ENCODE peak calls at places on chromosomes 3 and 15, in nine cellular contexts. One of them, this sample, is unnamed.

GRCh38 chr3:33848624-33849347 is 50.4 kb downstream of the PDCD6IP start:
- DNase-seq in HCT116: no peak
- DNase-seq in neural progenitor cell: peak; percentile 16
- DNase-seq in PC-3: no peak
- DNase-seq in GM23248: no peak
- DNase-seq in SK-N-SH: no peak
- DNase-seq in hepatocyte: no peak
- DNase-seq in OCI-LY7: no peak
- DNase-seq in MM.1S: no peak
- DNase-seq in this sample: peak; percentile 37

GRCh38 chr15:82852906-82853635 is 43.6 kb downstream of the WHAMM start:
- DNase-seq in neural progenitor cell: no peak
- DNase-seq in OCI-LY7: no peak
- DNase-seq in MM.1S: no peak
- DNase-seq in hepatocyte: no peak
- DNase-seq in PC-3: no peak
- DNase-seq in GM23248: no peak
- DNase-seq in HCT116: no peak
- DNase-seq in SK-N-SH: no peak
- DNase-seq in this sample: no peak

GRCh38 chr3:126179825-126180476 is 435 bp downstream of the ALDH1L1 start:
- DNase-seq in hepatocyte: peak; percentile 50
- DNase-seq in PC-3: no peak
- DNase-seq in neural progenitor cell: peak; percentile 74
- DNase-seq in MM.1S: no peak
- DNase-seq in SK-N-SH: peak; percentile 85
- DNase-seq in GM23248: no peak
- DNase-seq in HCT116: no peak
- DNase-seq in OCI-LY7: no peak
- DNase-seq in this sample: peak; percentile 83

GRCh38 chr15:83012038-83012490 is 625 bp upstream of the C15orf40 start:
- DNase-seq in SK-N-SH: no peak
- DNase-seq in OCI-LY7: no peak
- DNase-seq in HCT116: no peak
- DNase-seq in GM23248: peak; percentile 62
- DNase-seq in hepatocyte: no peak
- DNase-seq in PC-3: no peak
- DNase-seq in MM.1S: no peak
- DNase-seq in neural progenitor cell: no peak
- DNase-seq in this sample: peak; percentile 19

GRCh38 chr3:187773963-187774789 is 28.9 kb upstream of the BCL6 start:
- DNase-seq in GM23248: no peak
- DNase-seq in OCI-LY7: peak; percentile 34
- DNase-seq in SK-N-SH: no peak
- DNase-seq in hepatocyte: no peak
- DNase-seq in neural progenitor cell: no peak
- DNase-seq in HCT116: no peak
- DNase-seq in MM.1S: no peak
- DNase-seq in PC-3: no peak
- DNase-seq in this sample: no peak

GRCh38 chr3:132321321-132321720 is 4.1 kb downstream of the ACP3 start:
- DNase-seq in neural progenitor cell: no peak
- DNase-seq in SK-N-SH: no peak
- DNase-seq in OCI-LY7: no peak
- DNase-seq in hepatocyte: no peak
- DNase-seq in MM.1S: no peak
- DNase-seq in GM23248: no peak
- DNase-seq in HCT116: no peak
- DNase-seq in PC-3: no peak
- DNase-seq in this sample: no peak

GRCh38 chr15:91521996-91522395 is 331.5 kb upstream of the SLCO3A1 start:
- DNase-seq in hepatocyte: no peak
- DNase-seq in OCI-LY7: no peak
- DNase-seq in GM23248: peak; percentile 85
- DNase-seq in HCT116: no peak
- DNase-seq in neural progenitor cell: no peak
- DNase-seq in PC-3: peak; percentile 51
- DNase-seq in SK-N-SH: no peak
- DNase-seq in MM.1S: no peak
- DNase-seq in this sample: no peak

GRCh38 chr3:193884011-193884410 is 251.9 kb upstream of the HES1 start:
- DNase-seq in GM23248: no peak
- DNase-seq in hepatocyte: no peak
- DNase-seq in neural progenitor cell: no peak
- DNase-seq in HCT116: no peak
- DNase-seq in OCI-LY7: no peak
- DNase-seq in MM.1S: peak; percentile 13
- DNase-seq in SK-N-SH: no peak
- DNase-seq in PC-3: no peak
- DNase-seq in this sample: no peak

GRCh38 chr3:124920718-124921117 is 13.8 kb downstream of the MUC13 start:
- DNase-seq in MM.1S: no peak
- DNase-seq in OCI-LY7: no peak
- DNase-seq in neural progenitor cell: no peak
- DNase-seq in GM23248: no peak
- DNase-seq in hepatocyte: no peak
- DNase-seq in HCT116: no peak
- DNase-seq in PC-3: no peak
- DNase-seq in SK-N-SH: no peak
- DNase-seq in this sample: no peak

GRCh38 chr3:124916837-124917409 is 17.6 kb downstream of the MUC13 start:
- DNase-seq in neural progenitor cell: no peak
- DNase-seq in SK-N-SH: peak; percentile 51
- DNase-seq in HCT116: no peak
- DNase-seq in PC-3: no peak
- DNase-seq in hepatocyte: no peak
- DNase-seq in MM.1S: no peak
- DNase-seq in OCI-LY7: no peak
- DNase-seq in GM23248: no peak
- DNase-seq in this sample: no peak

GRCh38 chr3:124915254-124915653 is 19.3 kb downstream of the MUC13 start:
- DNase-seq in SK-N-SH: peak; percentile 42
- DNase-seq in MM.1S: no peak
- DNase-seq in PC-3: no peak
- DNase-seq in hepatocyte: no peak
- DNase-seq in neural progenitor cell: no peak
- DNase-seq in OCI-LY7: no peak
- DNase-seq in HCT116: no peak
- DNase-seq in GM23248: no peak
- DNase-seq in this sample: no peak

GRCh38 chr3:124919756-124920155 is 14.8 kb downstream of the MUC13 start:
- DNase-seq in neural progenitor cell: no peak
- DNase-seq in GM23248: peak; percentile 21
- DNase-seq in hepatocyte: no peak
- DNase-seq in MM.1S: no peak
- DNase-seq in PC-3: no peak
- DNase-seq in OCI-LY7: no peak
- DNase-seq in HCT116: no peak
- DNase-seq in SK-N-SH: no peak
- DNase-seq in this sample: no peak

DNA sequence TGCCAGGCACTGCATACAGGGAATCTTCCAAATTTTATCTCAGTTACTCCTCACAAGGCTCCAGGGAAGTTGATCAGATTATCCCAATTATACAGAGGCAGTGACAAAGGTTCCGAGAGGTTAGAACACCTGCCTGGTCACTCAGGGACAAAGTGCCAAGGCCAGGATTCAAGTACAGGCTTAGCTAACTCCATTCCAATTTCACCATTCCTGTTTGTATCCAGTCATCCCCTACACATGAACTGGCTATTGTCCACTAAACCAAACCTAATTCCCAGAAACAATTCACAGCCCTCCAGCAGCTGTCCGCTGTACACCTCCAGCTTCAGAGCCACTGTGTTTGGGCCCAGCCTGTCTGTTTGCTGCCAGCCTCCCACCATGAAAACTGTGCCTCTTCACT is 16.0 kb downstream of the MUC13 start:
- DNase-seq in SK-N-SH: no peak
- DNase-seq in hepatocyte: no peak
- DNase-seq in OCI-LY7: no peak
- DNase-seq in neural progenitor cell: no peak
- DNase-seq in PC-3: no peak
- DNase-seq in GM23248: no peak
- DNase-seq in MM.1S: no peak
- DNase-seq in HCT116: no peak
- DNase-seq in this sample: no peak
- TF ChIP-seq EZH2phosphoT487 in SK-N-SH: no peak
- TF ChIP-seq EZH2phosphoT487 in hepatocyte: no peak
- TF ChIP-seq EZH2phosphoT487 in OCI-LY7: no peak
- TF ChIP-seq EZH2phosphoT487 in neural progenitor cell: no peak
- TF ChIP-seq EZH2phosphoT487 in PC-3: no peak
- TF ChIP-seq EZH2phosphoT487 in GM23248: no peak
- TF ChIP-seq EZH2phosphoT487 in MM.1S: no peak
- TF ChIP-seq EZH2phosphoT487 in HCT116: no peak
- TF ChIP-seq EZH2phosphoT487 in this sample: no peak

GRCh38 chr15:70259640-70260066 is 161.9 kb upstream of the TLE3 start:
- DNase-seq in PC-3: no peak
- DNase-seq in neural progenitor cell: peak; percentile 57
- DNase-seq in SK-N-SH: peak; percentile 61
- DNase-seq in MM.1S: no peak
- DNase-seq in OCI-LY7: peak; percentile 51
- DNase-seq in hepatocyte: no peak
- DNase-seq in GM23248: no peak
- DNase-seq in HCT116: no peak
- DNase-seq in this sample: peak; percentile 48
- TF ChIP-seq EZH2phosphoT487 in PC-3: no peak
- TF ChIP-seq EZH2phosphoT487 in neural progenitor cell: no peak
- TF ChIP-seq EZH2phosphoT487 in SK-N-SH: no peak
- TF ChIP-seq EZH2phosphoT487 in MM.1S: no peak
- TF ChIP-seq EZH2phosphoT487 in OCI-LY7: no peak
- TF ChIP-seq EZH2phosphoT487 in hepatocyte: no peak
- TF ChIP-seq EZH2phosphoT487 in GM23248: no peak
- TF ChIP-seq EZH2phosphoT487 in HCT116: no peak
- TF ChIP-seq EZH2phosphoT487 in this sample: no peak

GRCh38 chr3:24596626-24597025 is 102.0 kb upstream of the THRB start:
- DNase-seq in MM.1S: no peak
- DNase-seq in GM23248: peak; percentile 40
- DNase-seq in hepatocyte: no peak
- DNase-seq in PC-3: no peak
- DNase-seq in HCT116: no peak
- DNase-seq in SK-N-SH: no peak
- DNase-seq in OCI-LY7: no peak
- DNase-seq in neural progenitor cell: no peak
- DNase-seq in this sample: no peak

GRCh38 chr3:24588568-24588967 is 93.9 kb upstream of the THRB start:
- DNase-seq in hepatocyte: no peak
- DNase-seq in PC-3: no peak
- DNase-seq in MM.1S: no peak
- DNase-seq in SK-N-SH: no peak
- DNase-seq in neural progenitor cell: no peak
- DNase-seq in OCI-LY7: no peak
- DNase-seq in GM23248: no peak
- DNase-seq in HCT116: no peak
- DNase-seq in this sample: no peak

GRCh38 chr3:24595801-24596200 is 101.2 kb upstream of the THRB start:
- DNase-seq in neural progenitor cell: no peak
- DNase-seq in MM.1S: no peak
- DNase-seq in OCI-LY7: no peak
- DNase-seq in HCT116: no peak
- DNase-seq in PC-3: peak; percentile 88
- DNase-seq in GM23248: peak; percentile 86
- DNase-seq in hepatocyte: peak; percentile 56
- DNase-seq in SK-N-SH: no peak
- DNase-seq in this sample: no peak

GRCh38 chr3:24590344-24590880 is 95.8 kb upstream of the THRB start:
- DNase-seq in GM23248: peak; percentile 30
- DNase-seq in neural progenitor cell: no peak
- DNase-seq in hepatocyte: peak; percentile 24
- DNase-seq in PC-3: peak; percentile 41
- DNase-seq in OCI-LY7: no peak
- DNase-seq in MM.1S: no peak
- DNase-seq in HCT116: no peak
- DNase-seq in SK-N-SH: no peak
- DNase-seq in this sample: no peak

DNA sequence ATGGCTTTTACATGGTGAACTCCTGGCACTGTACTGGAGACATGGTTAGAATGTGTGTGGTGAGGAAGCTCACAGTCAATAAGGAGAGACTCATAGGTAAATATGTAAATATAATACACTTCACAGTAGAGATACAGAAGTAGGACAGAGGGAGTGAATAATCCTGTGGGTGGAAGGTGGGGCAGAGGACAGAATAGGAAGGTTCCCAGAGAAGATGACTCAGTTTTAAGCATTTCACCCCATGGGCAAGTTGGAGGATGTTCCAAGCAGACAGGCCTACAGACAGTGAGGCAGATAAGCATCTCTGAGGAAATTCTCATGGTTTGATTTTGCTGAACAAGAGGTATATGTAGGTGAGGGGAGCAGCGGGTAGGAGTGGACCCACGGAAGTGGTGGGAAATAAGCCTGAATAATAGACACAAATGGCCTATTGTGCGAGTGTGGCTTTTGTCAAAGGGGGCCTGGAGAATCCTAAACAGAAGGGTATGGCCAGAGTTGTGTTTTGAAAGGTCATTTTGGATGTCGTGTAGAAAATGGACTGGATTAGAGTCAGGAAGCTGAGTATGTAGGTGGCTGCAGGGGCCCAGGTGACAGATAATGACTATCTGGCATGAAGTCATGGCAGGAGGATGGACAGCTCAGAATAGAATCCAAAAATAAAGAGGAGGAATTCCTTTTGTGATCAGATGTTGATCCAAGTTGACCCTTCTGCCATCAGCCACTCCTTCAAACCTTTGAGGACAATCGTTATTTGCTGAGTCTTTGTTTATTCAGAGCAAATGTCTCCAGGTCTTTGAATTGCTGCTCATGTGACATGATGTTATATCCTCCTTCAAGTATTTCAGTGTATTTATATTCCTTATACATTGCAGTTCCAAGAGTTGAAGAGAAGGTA is 97.3 kb upstream of the THRB start:
- DNase-seq in SK-N-SH: no peak
- DNase-seq in hepatocyte: no peak
- DNase-seq in HCT116: no peak
- DNase-seq in neural progenitor cell: no peak
- DNase-seq in PC-3: peak; percentile 97
- DNase-seq in OCI-LY7: no peak
- DNase-seq in GM23248: peak; percentile 94
- DNase-seq in MM.1S: no peak
- DNase-seq in this sample: no peak
- TF ChIP-seq EZH2phosphoT487 in SK-N-SH: no peak
- TF ChIP-seq EZH2phosphoT487 in hepatocyte: no peak
- TF ChIP-seq EZH2phosphoT487 in HCT116: no peak
- TF ChIP-seq EZH2phosphoT487 in neural progenitor cell: no peak
- TF ChIP-seq EZH2phosphoT487 in PC-3: no peak
- TF ChIP-seq EZH2phosphoT487 in OCI-LY7: no peak
- TF ChIP-seq EZH2phosphoT487 in GM23248: no peak
- TF ChIP-seq EZH2phosphoT487 in MM.1S: no peak
- TF ChIP-seq EZH2phosphoT487 in this sample: no peak

DNA sequence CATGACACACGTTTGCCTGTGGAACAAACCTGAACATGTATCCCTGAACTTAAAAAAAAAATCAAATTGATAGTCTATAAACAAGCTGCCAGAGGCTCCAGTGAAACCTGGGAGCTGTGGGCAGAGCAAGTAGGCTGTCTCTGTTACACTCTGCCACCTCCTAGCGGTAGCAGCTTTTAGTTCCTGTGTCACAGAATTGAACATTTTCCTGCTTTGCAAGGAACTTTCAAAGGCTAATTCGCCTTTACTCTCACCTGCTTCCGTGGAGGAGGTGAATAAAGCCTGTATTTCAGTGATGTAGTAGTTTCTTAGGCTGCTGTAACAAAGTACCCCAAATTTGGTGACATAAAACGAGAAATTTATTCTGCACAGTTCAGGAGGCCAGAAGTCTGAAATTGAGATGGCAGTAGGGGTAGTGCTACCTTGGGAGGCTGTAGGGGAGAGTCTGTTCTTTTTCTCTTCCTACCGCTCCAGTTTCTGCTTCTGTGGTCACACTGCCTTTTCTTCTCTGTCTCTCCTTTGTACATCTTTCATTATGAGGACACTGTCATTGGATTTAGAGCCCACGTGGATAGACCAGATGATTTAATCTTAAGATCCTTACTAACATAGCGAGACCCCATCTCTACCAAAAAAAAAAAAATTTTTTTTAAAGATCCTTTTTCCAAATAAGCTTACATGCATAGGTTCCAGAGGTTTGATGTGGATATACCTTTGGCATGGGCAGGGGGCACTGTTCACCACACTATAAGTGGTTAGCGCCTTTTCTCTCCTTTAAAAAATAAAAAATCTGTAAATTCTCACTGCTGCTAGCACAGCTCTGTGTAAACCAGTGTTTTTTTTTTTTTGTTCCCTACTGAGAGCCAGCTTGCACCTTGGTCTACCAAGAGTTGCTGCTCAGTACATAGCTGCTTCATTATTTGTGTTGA is 25.3 kb downstream of the FBXO22 start:
- DNase-seq in neural progenitor cell: peak; percentile 71
- DNase-seq in HCT116: peak; percentile 10
- DNase-seq in GM23248: peak; percentile 35
- DNase-seq in hepatocyte: peak; percentile 58
- DNase-seq in OCI-LY7: peak; percentile 63
- DNase-seq in PC-3: peak; percentile 32
- DNase-seq in SK-N-SH: peak; percentile 10
- DNase-seq in MM.1S: peak; percentile 74
- DNase-seq in this sample: peak; percentile 88
- TF ChIP-seq EZH2phosphoT487 in neural progenitor cell: no peak
- TF ChIP-seq EZH2phosphoT487 in HCT116: no peak
- TF ChIP-seq EZH2phosphoT487 in GM23248: no peak
- TF ChIP-seq EZH2phosphoT487 in hepatocyte: no peak
- TF ChIP-seq EZH2phosphoT487 in OCI-LY7: no peak
- TF ChIP-seq EZH2phosphoT487 in PC-3: no peak
- TF ChIP-seq EZH2phosphoT487 in SK-N-SH: no peak
- TF ChIP-seq EZH2phosphoT487 in MM.1S: no peak
- TF ChIP-seq EZH2phosphoT487 in this sample: no peak

This sample was measured in GM23338.